ENCODE peak calls at places on chromosome 7, in nine cellular contexts. W is endodermal cell, E is lower lobe of right lung, V is cardiac muscle cell, O is GM12878, S is AG10803, N is endothelial cell of umbilical vein, X is stomach, C is dorsolateral prefrontal cortex. Q is an unnamed sample.

GRCh38 chr7:41108821-41109220 is 594.1 kb downstream of the INHBA start:
- DNase-seq in W (no peak), E (no peak), V (no peak), O (no peak), S (no peak), N (no peak), X (no peak), C (no peak), Q (no peak)

GRCh38 chr7:8823486-8823885 is 390.1 kb downstream of the NXPH1 start:
- DNase-seq in W (no peak), E (no peak), V (no peak), O (no peak), S (no peak), N (no peak), X (no peak), C (no peak), Q (no peak)

GRCh38 chr7:24769014-24769830 is 12.0 kb upstream of the GSDME start:
- DNase-seq in W (no peak), E (no peak), V (no peak), O (no peak), S (no peak), N (no peak), X (no peak), C (no peak), Q (no peak)

GRCh38 chr7:158484801-158485531 is 102.7 kb downstream of the PTPRN2 start:
- DNase-seq in W (no peak), E (no peak), V (no peak), O (no peak), S (no peak), N (no peak), X (no peak), C (no peak), Q (no peak)

GRCh38 chr7:53110425-53110824 is 75.0 kb downstream of the POM121L12 start:
- DNase-seq in W (no peak), E (no peak), V (no peak), O (no peak), S (no peak), N (peak; percentile 16), X (no peak), C (no peak), Q (no peak)

GRCh38 chr7:101927389-101928306 is 110.2 kb downstream of the CUX1 start:
- DNase-seq in W (no peak), E (peak; percentile 46), V (peak; percentile 36), O (no peak), S (no peak), N (peak; percentile 55), X (no peak), C (no peak), Q (no peak)

GRCh38 chr7:156735861-156736260 is 95.3 kb downstream of the RNF32 start:
- DNase-seq in W (no peak), E (no peak), V (no peak), O (no peak), S (no peak), N (peak; percentile 43), X (no peak), C (peak; percentile 44), Q (no peak)

GRCh38 chr7:101924171-101924570 is 106.7 kb downstream of the CUX1 start:
- DNase-seq in W (no peak), E (no peak), V (peak; percentile 41), O (no peak), S (peak; percentile 58), N (peak; percentile 42), X (no peak), C (no peak), Q (no peak)

GRCh38 chr7:132455306-132455705 is 121.0 kb downstream of the PLXNA4 start:
- DNase-seq in W (no peak), E (no peak), V (no peak), O (no peak), S (no peak), N (no peak), X (no peak), C (no peak), Q (no peak)

GRCh38 chr7:39609462-39610149 is 13.8 kb upstream of the RALA start:
- DNase-seq in W (peak; percentile 80), E (peak; percentile 57), V (no peak), O (no peak), S (no peak), N (peak; percentile 59), X (no peak), C (no peak), Q (no peak)

GRCh38 chr7:148527717-148528168 is 62.8 kb upstream of the C7orf33 start:
- DNase-seq in W (peak; percentile 93), E (peak; percentile 84), V (peak; percentile 87), O (peak; percentile 47), S (peak; percentile 82), N (peak; percentile 73), X (peak; percentile 81), C (no peak), Q (peak; percentile 91)

GRCh38 chr7:30665449-30665848 is 16.8 kb downstream of the CRHR2 start:
- DNase-seq in W (no peak), E (no peak), V (no peak), O (no peak), S (no peak), N (no peak), X (no peak), C (no peak), Q (no peak)

GRCh38 chr7:155115288-155115687 is 45.2 kb downstream of the HTR5A start:
- DNase-seq in W (no peak), E (no peak), V (no peak), O (no peak), S (no peak), N (no peak), X (no peak), C (no peak), Q (no peak)

GRCh38 chr7:13604178-13604577 is 385.3 kb downstream of the ETV1 start:
- DNase-seq in W (no peak), E (no peak), V (no peak), O (no peak), S (no peak), N (no peak), X (no peak), C (no peak), Q (no peak)

GRCh38 chr7:120941064-120941463 is 9.5 kb upstream of the ING3 start:
- DNase-seq in W (no peak), E (no peak), V (peak; percentile 14), O (no peak), S (no peak), N (peak; percentile 75), X (no peak), C (no peak), Q (no peak)

GRCh38 chr7:129351320-129351719 is 82.9 kb upstream of the STRIP2 start:
- DNase-seq in W (no peak), E (no peak), V (peak; percentile 21), O (no peak), S (no peak), N (no peak), X (no peak), C (no peak), Q (no peak)

GRCh38 chr7:45918556-45918955 is 2.5 kb downstream of the IGFBP3 start:
- DNase-seq in W (peak; percentile 24), E (no peak), V (no peak), O (no peak), S (no peak), N (no peak), X (no peak), C (no peak), Q (no peak)

DNA sequence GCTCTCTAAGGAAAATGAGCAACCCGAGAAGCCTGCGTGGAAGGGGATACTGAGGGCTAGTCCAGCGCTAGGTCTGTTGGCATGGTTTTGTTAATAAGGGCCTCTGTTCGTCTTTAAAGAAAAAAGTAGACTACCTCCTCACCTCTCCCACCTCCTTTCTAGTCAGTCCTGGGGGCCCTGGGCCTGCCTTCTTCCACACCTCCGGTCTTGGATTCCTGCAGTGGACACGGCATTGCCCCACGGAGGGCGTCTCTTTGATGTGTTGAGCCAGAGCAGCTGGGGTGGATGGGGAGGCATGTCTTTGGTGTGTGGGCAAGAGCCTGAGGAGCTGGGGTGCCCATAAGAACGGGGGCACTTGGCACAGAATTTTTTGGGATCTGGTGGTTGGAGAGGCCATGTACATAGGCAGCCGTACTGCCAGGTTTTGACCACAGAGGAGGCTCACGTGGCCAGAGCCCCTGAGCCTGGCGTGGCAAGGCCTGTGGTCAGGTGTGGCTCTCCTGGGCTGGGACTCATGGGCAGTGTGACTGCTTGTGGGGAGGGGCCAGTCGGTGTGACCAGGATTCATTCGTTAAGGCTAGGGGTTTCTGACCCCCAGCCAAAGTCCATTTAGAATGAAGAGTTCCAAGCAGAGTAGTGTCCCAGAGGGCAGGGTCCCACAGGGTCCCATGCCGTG is 38.1 kb downstream of the AGAP3 start:
- DNase-seq in W (no peak), E (no peak), V (no peak), O (no peak), S (no peak), N (no peak), X (no peak), C (no peak), Q (no peak)
- TF ChIP-seq CTCF in W (no peak), E (no peak), V (no peak), O (no peak), S (no peak), N (no peak), X (no peak), C (peak; percentile 5), Q (no peak)

GRCh38 chr7:5477723-5478531 is 54.3 kb upstream of the TNRC18 start:
- DNase-seq in W (peak; percentile 89), E (peak; percentile 66), V (no peak), O (no peak), S (no peak), N (peak; percentile 47), X (no peak), C (peak; percentile 68), Q (no peak)
- H3K4me3 ChIP-seq in W (no peak overlapping the region), E (peak overlapping the region; percentile 48), V (no peak overlapping the region), O (no peak overlapping the region), S (no peak overlapping the region), N (no peak overlapping the region), X (peak overlapping the region; percentile 33), C (peak overlapping the region; percentile 46), Q (peak overlapping the region; percentile 31)

GRCh38 chr7:3695602-3696001 is 394.6 kb downstream of the SDK1 start:
- DNase-seq in W (no peak), E (no peak), V (peak; percentile 1), O (no peak), S (no peak), N (no peak), X (no peak), C (no peak), Q (no peak)
- TF ChIP-seq CTCF in W (no peak), E (peak; percentile 25), V (no peak), O (no peak), S (no peak), N (no peak), X (no peak), C (peak; percentile 61), Q (no peak)

DNA sequence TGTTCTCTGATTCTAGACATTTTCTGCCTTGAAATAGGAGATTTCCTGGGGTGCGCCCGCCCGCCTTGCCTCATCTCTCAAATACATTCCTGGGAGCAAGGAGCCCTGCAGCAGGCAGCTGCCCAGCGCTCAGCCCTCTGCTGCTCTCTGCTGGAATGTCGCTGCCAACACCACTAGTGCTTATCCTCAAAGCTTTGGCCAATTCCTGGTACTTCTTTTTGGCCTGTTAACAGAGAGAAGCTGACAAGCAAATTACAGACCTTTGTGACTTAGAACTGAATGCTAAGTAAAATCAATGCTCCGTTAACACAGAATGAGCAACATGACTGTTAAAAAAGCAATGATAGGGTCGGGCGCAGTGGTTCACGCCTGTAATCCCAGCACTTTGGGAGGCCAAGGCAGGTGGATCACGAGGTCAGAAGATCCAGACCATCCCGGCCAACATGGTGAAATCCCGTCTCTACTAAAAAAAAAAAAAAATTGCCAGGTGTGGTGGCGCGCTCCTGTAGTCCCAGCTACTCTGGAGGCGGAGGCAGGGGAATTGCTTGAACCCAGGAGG is 41.9 kb upstream of the SYPL1 start:
- DNase-seq in W (peak; percentile 95), E (peak; percentile 82), V (peak; percentile 89), O (peak; percentile 45), S (peak; percentile 79), N (peak; percentile 80), X (peak; percentile 86), C (peak; percentile 87), Q (peak; percentile 52)
- H3K4me3 ChIP-seq in W (no peak overlapping the region), E (no peak overlapping the region), V (no peak overlapping the region), O (no peak overlapping the region), S (no peak overlapping the region), N (no peak overlapping the region), X (no peak overlapping the region), C (no peak overlapping the region), Q (no peak overlapping the region)

GRCh38 chr7:134520130-134520529 is 7.2 kb upstream of the AKR1B10 start:
- DNase-seq in W (no peak), E (no peak), V (no peak), O (no peak), S (peak; percentile 6), N (peak; percentile 36), X (no peak), C (no peak), Q (no peak)
- TF ChIP-seq CTCF in W (no peak), E (no peak), V (peak; percentile 22), O (no peak), S (peak; percentile 33), N (no peak), X (no peak), C (no peak), Q (no peak)